ENCODE peak calls at places on chromosomes 7 and 10, in nine cellular contexts. H, P, C, I, M, J, U, E and Q are unnamed samples.

GRCh38 chr10:29858352-29859267 is 200.8 kb downstream of the JCAD start:
- DNase-seq in H (peak; percentile 82), I (no peak), U (peak; percentile 43), E (peak; percentile 92), C (no peak), P (peak; percentile 24), M (peak; percentile 87), J (no peak), Q (peak; percentile 83)

GRCh38 chr10:86970152-86970886 is 2.0 kb downstream of the ADIRF start:
- DNase-seq in H (no peak), U (peak; percentile 46), M (peak; percentile 39), E (peak; percentile 62), J (no peak), P (no peak), C (peak; percentile 39), I (no peak), Q (peak; percentile 59)

GRCh38 chr10:43461950-43462349 is 25.0 kb downstream of the ZNF487 start:
- DNase-seq in E (no peak), J (no peak), I (peak; percentile 38), P (peak; percentile 63), M (peak; percentile 86), C (peak; percentile 72), U (peak; percentile 24), H (peak; percentile 84), Q (peak; percentile 83)

GRCh38 chr7:132527467-132528410 is 48.5 kb downstream of the PLXNA4 start:
- DNase-seq in H (no peak), I (no peak), M (no peak), J (peak; percentile 36), C (no peak), U (no peak), P (no peak), E (no peak), Q (no peak)

GRCh38 chr7:102012941-102013461 is 195.6 kb downstream of the CUX1 start:
- DNase-seq in E (no peak), J (no peak), C (no peak), H (peak; percentile 9), M (peak; percentile 31), P (no peak), I (no peak), U (no peak), Q (no peak)

GRCh38 chr7:85734823-85735222 is 548.0 kb upstream of the SEMA3D start:
- DNase-seq in H (no peak), U (no peak), I (no peak), M (no peak), P (no peak), E (peak; percentile 12), J (no peak), C (no peak), Q (no peak)

GRCh38 chr7:20283997-20284396 is 46.7 kb upstream of the ITGB8 start:
- DNase-seq in H (no peak), U (no peak), P (no peak), C (no peak), I (no peak), J (no peak), M (no peak), E (no peak), Q (no peak)

GRCh38 chr7:1113548-1113885 is 25.6 kb downstream of the GPER1 start:
- DNase-seq in C (no peak), M (no peak), J (no peak), E (no peak), I (no peak), U (no peak), H (no peak), P (no peak), Q (no peak)

GRCh38 chr7:146656988-146657387 is 540.4 kb downstream of the CNTNAP2 start:
- DNase-seq in C (no peak), P (no peak), M (no peak), E (no peak), H (no peak), I (no peak), J (no peak), U (no peak), Q (no peak)

GRCh38 chr10:21368728-21369425 is 156.6 kb downstream of the SKIDA1 start:
- DNase-seq in I (no peak), M (no peak), J (no peak), P (no peak), C (no peak), H (peak; percentile 94), E (no peak), U (peak; percentile 17), Q (peak; percentile 49)

GRCh38 chr10:16809074-16809718 is 8.0 kb downstream of the RSU1 start:
- DNase-seq in J (peak; percentile 46), P (no peak), E (peak; percentile 21), H (peak; percentile 49), U (peak; percentile 46), C (peak; percentile 57), M (peak; percentile 33), I (peak; percentile 83), Q (peak; percentile 55)

GRCh38 chr10:73956476-73957338 is 41.2 kb upstream of the VCL start:
- DNase-seq in I (peak; percentile 53), E (peak; percentile 76), U (no peak), H (no peak), M (peak; percentile 29), J (no peak), P (no peak), C (peak; percentile 62), Q (no peak)

GRCh38 chr10:63915240-63915639 is 394.0 kb downstream of the REEP3 start:
- DNase-seq in I (no peak), C (no peak), E (no peak), U (no peak), H (peak; percentile 10), P (no peak), J (no peak), M (no peak), Q (no peak)

GRCh38 chr10:87744606-87745005 is 73.4 kb downstream of the ATAD1 start:
- DNase-seq in C (no peak), J (no peak), U (no peak), H (no peak), I (no peak), E (no peak), M (no peak), P (no peak), Q (no peak)

GRCh38 chr7:143042159-143042820 is 9.9 kb upstream of the OR6V1 start:
- DNase-seq in I (no peak), E (no peak), P (no peak), H (no peak), U (no peak), J (no peak), C (no peak), M (no peak), Q (no peak)

GRCh38 chr10:71077143-71077581 is 135.2 kb upstream of the UNC5B start:
- DNase-seq in U (no peak), E (no peak), I (no peak), C (no peak), J (peak; percentile 16), P (no peak), H (peak; percentile 74), M (no peak), Q (no peak)

GRCh38 chr10:61000769-61001730 is 57.1 kb upstream of the RHOBTB1 start:
- DNase-seq in I (peak; percentile 9), C (peak; percentile 33), E (peak; percentile 12), J (peak; percentile 24), U (peak; percentile 78), H (peak; percentile 26), P (no peak), M (peak; percentile 16), Q (peak; percentile 8)

GRCh38 chr7:82364671-82365070 is 78.9 kb downstream of the CACNA2D1 start:
- DNase-seq in I (no peak), C (no peak), P (no peak), M (no peak), H (no peak), U (no peak), J (no peak), E (no peak), Q (no peak)

GRCh38 chr7:3588341-3588740 is 287.3 kb downstream of the SDK1 start:
- DNase-seq in M (no peak), E (no peak), H (peak; percentile 70), P (no peak), J (no peak), C (no peak), I (no peak), U (no peak), Q (peak; percentile 57)

GRCh38 chr7:75914655-75915415 is at the start of gene POR:
- DNase-seq in M (peak; percentile 92), J (peak; percentile 87), H (peak; percentile 95), U (peak; percentile 97), I (peak; percentile 94), E (peak; percentile 95), C (peak; percentile 97), P (peak; percentile 76), Q (peak; percentile 89)
- TF ChIP-seq CTCF in M (no peak), J (no peak), H (no peak), U (no peak), I (no peak), E (no peak), C (no peak), P (no peak), Q (no peak)

GRCh38 chr7:117949232-117949631 is 76.0 kb upstream of the CTTNBP2 start:
- DNase-seq in P (no peak), H (peak; percentile 89), C (no peak), M (peak; percentile 35), I (no peak), U (no peak), E (no peak), J (no peak), Q (peak; percentile 69)
- TF ChIP-seq CTCF in P (no peak), H (peak; percentile 50), C (no peak), M (peak; percentile 38), I (no peak), U (no peak), E (no peak), J (no peak), Q (no peak)

GRCh38 chr10:68353537-68353936 is 20.8 kb upstream of the PBLD start:
- DNase-seq in M (no peak), C (no peak), E (no peak), J (no peak), U (no peak), P (no peak), H (no peak), I (no peak), Q (no peak)

GRCh38 chr10:68345621-68346020 is 12.9 kb upstream of the PBLD start:
- DNase-seq in U (no peak), E (no peak), J (no peak), H (no peak), M (no peak), C (no peak), P (no peak), I (no peak), Q (no peak)

GRCh38 chr10:68342909-68343516 is 10.3 kb upstream of the PBLD start:
- DNase-seq in E (no peak), M (no peak), P (no peak), H (peak; percentile 21), U (no peak), C (no peak), J (no peak), I (peak; percentile 13), Q (no peak)

GRCh38 chr10:68346774-68347173 is 14.0 kb upstream of the PBLD start:
- DNase-seq in U (no peak), J (no peak), C (no peak), E (no peak), P (no peak), M (no peak), I (no peak), H (no peak), Q (no peak)

GRCh38 chr10:68348265-68348741 is 15.6 kb upstream of the PBLD start:
- DNase-seq in U (peak; percentile 42), C (peak; percentile 41), E (peak; percentile 37), I (peak; percentile 57), H (peak; percentile 61), M (peak; percentile 54), P (peak; percentile 24), J (no peak), Q (peak; percentile 60)
- TF ChIP-seq CTCF in U (peak; percentile 70), C (peak; percentile 66), E (peak; percentile 63), I (peak; percentile 71), H (peak; percentile 81), M (peak; percentile 83), P (peak; percentile 80), J (peak; percentile 54), Q (peak; percentile 58)

GRCh38 chr10:100996678-100997363 is 2.8 kb upstream of the LZTS2 start:
- DNase-seq in J (no peak), H (peak; percentile 42), P (no peak), E (peak; percentile 64), M (no peak), U (peak; percentile 62), C (peak; percentile 82), I (peak; percentile 53), Q (peak; percentile 34)
- TF ChIP-seq CTCF in J (no peak), H (no peak), P (no peak), E (no peak), M (no peak), U (no peak), C (no peak), I (no peak), Q (no peak)